ENCODE peak calls at places on chromosomes 3 and 15, in ten cellular contexts. N, J, L, A, X, R, M, Q, U and Z are unnamed samples.

GRCh38 chr15:65384895-65385867 is 7.4 kb upstream of the IGDCC3 start:
- DNase-seq in R (peak), M (peak), N (peak), Q (peak), U (peak), X (peak), L (peak), J (peak), A (peak), Z (peak)

GRCh38 chr3:28495301-28495700 is 146.7 kb upstream of the AZI2 start:
- DNase-seq in J (no peak), X (no peak), U (no peak), A (no peak), M (no peak), R (no peak), L (no peak), Q (no peak), N (no peak), Z (no peak)

GRCh38 chr3:106119691-106120090 is 250.9 kb upstream of the CBLB start:
- DNase-seq in X (no peak), M (no peak), L (no peak), Q (no peak), U (no peak), N (no peak), R (no peak), A (no peak), J (no peak), Z (no peak)

GRCh38 chr3:107384907-107385306 is 7.7 kb downstream of the CCDC54 start:
- DNase-seq in Q (no peak), J (no peak), N (no peak), A (no peak), X (no peak), U (no peak), L (no peak), R (no peak), M (no peak), Z (no peak)

GRCh38 chr3:150544040-150544439 is 2.3 kb downstream of the SERP1 start:
- DNase-seq in J (no peak), M (no peak), A (no peak), N (no peak), R (no peak), X (no peak), U (no peak), L (no peak), Q (no peak), Z (no peak)

GRCh38 chr15:43105077-43105769 is 615 bp downstream of the UBR1 start:
- DNase-seq in L (no peak), J (no peak), U (no peak), M (peak), Q (peak), A (no peak), R (no peak), X (no peak), N (peak), Z (no peak)

GRCh38 chr15:98669638-98670037 is 21.3 kb downstream of the IGF1R start:
- DNase-seq in X (no peak), M (no peak), U (no peak), R (no peak), J (no peak), L (no peak), Q (no peak), N (no peak), A (no peak), Z (no peak)

GRCh38 chr3:82022836-82023235 is 261.4 kb upstream of the GBE1 start:
- DNase-seq in A (no peak), N (no peak), U (no peak), Q (peak), L (no peak), R (no peak), X (no peak), M (no peak), J (no peak), Z (no peak)

GRCh38 chr3:45253316-45253715 is 27.2 kb upstream of the TMEM158 start:
- DNase-seq in X (no peak), R (no peak), J (no peak), M (no peak), N (no peak), A (peak), Q (no peak), U (no peak), L (no peak), Z (no peak)

GRCh38 chr3:137012097-137012501 is 54.3 kb downstream of the IL20RB start:
- DNase-seq in X (no peak), A (peak), R (no peak), M (no peak), J (no peak), L (no peak), U (no peak), N (no peak), Q (no peak), Z (no peak)

GRCh38 chr3:66014641-66015040 is 24.1 kb downstream of the MAGI1 start:
- DNase-seq in X (no peak), J (no peak), N (no peak), R (no peak), L (no peak), U (no peak), M (no peak), Q (no peak), A (no peak), Z (no peak)

GRCh38 chr3:140711719-140712086 is 33.8 kb downstream of the TRIM42 start:
- DNase-seq in L (no peak), J (no peak), R (no peak), U (no peak), N (no peak), Q (no peak), M (no peak), X (no peak), A (no peak), Z (no peak)

GRCh38 chr15:85706779-85707518 is 87.8 kb downstream of the KLHL25 start:
- DNase-seq in R (no peak), N (no peak), Q (peak), L (no peak), X (no peak), A (no peak), U (peak), M (no peak), J (no peak), Z (no peak)

GRCh38 chr3:178060406-178060805 is 475.8 kb upstream of the KCNMB2 start:
- DNase-seq in L (no peak), A (peak), U (no peak), X (no peak), N (no peak), R (no peak), J (no peak), Q (no peak), M (no peak), Z (no peak)

GRCh38 chr15:47820780-47821319 is 103.5 kb downstream of the SEMA6D start:
- DNase-seq in J (no peak), A (peak), L (no peak), R (no peak), M (no peak), N (no peak), Q (peak), X (no peak), U (no peak), Z (no peak)

GRCh38 chr3:151775314-151776258 is 38.3 kb upstream of the AADAC start:
- DNase-seq in U (no peak), L (no peak), Q (no peak), M (no peak), X (no peak), A (no peak), R (no peak), J (no peak), N (no peak), Z (no peak)

GRCh38 chr15:60945196-60945595 is 283.9 kb downstream of the RORA start:
- DNase-seq in U (peak), L (no peak), A (no peak), M (no peak), N (peak), R (no peak), X (peak), J (no peak), Q (no peak), Z (no peak)

GRCh38 chr15:28132524-28133275 is 33.6 kb upstream of the OCA2 start:
- DNase-seq in L (no peak), M (no peak), N (no peak), J (no peak), U (peak), A (no peak), X (no peak), Q (no peak), R (no peak), Z (no peak)

GRCh38 chr3:113283306-113283705 is 71.9 kb downstream of the BOC start:
- DNase-seq in N (no peak), R (no peak), M (no peak), X (no peak), J (no peak), A (no peak), Q (no peak), U (no peak), L (no peak), Z (no peak)

GRCh38 chr3:104275199-104275598 is 1091.5 kb upstream of the ALCAM start:
- DNase-seq in L (no peak), X (no peak), Q (no peak), A (no peak), M (no peak), J (no peak), R (no peak), U (no peak), N (no peak), Z (no peak)

GRCh38 chr3:152222327-152222726 is 46.4 kb upstream of the MBNL1 start:
- DNase-seq in U (no peak), Q (peak), R (no peak), A (peak), M (no peak), J (no peak), L (no peak), X (no peak), N (no peak), Z (no peak)

GRCh38 chr3:175255698-175256097 is 396.6 kb downstream of the NAALADL2 start:
- DNase-seq in N (no peak), J (no peak), U (no peak), A (no peak), R (no peak), Q (no peak), L (no peak), M (no peak), X (no peak), Z (no peak)

GRCh38 chr3:57169872-57170623 is 4.9 kb upstream of the IL17RD start:
- DNase-seq in A (peak), X (peak), Q (peak), R (peak), M (peak), U (peak), J (no peak), N (peak), L (peak), Z (peak)

GRCh38 chr3:170361711-170362110 is 4.2 kb downstream of the SKIL start:
- DNase-seq in N (no peak), Q (no peak), X (no peak), R (no peak), U (no peak), L (no peak), J (no peak), A (no peak), M (no peak), Z (no peak)

GRCh38 chr3:81436182-81436581 is 325.3 kb downstream of the GBE1 start:
- DNase-seq in Q (peak), U (no peak), M (no peak), J (no peak), A (no peak), L (no peak), X (no peak), R (no peak), N (no peak), Z (no peak)

GRCh38 chr15:41121951-41122350 is 5.9 kb upstream of the INO80 start:
- DNase-seq in Q (no peak), J (no peak), L (no peak), N (no peak), M (no peak), A (no peak), U (no peak), R (no peak), X (no peak), Z (no peak)

GRCh38 chr3:49171775-49172500 is 540 bp downstream of the KLHDC8B start:
- DNase-seq in X (no peak), L (no peak), J (no peak), N (no peak), A (no peak), R (no peak), M (no peak), Q (no peak), U (peak), Z (no peak)

DNA sequence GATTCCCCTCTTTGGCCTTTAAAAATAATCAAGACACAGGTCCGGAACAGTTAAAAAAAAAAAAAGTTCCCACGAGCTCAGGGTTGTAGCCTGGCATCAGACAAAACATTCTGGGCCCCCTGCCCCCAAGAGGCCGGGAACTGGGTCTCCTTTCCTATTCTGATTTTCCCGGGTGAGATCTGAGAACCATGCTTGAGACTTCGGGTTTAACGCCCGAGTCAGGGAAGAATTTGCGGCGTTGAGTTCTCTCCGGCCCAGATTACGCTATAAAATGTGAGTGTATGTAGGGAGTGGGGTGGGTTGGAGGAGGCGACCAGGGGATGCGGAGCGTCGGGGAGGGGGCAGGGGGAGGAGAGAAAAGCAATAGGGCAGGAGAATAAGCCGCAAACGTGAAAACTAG is 2.6 kb downstream of the ZIC1 start:
- DNase-seq in U (no peak), R (no peak), N (no peak), L (no peak), A (no peak), J (no peak), M (peak), X (no peak), Q (no peak), Z (no peak)
- TF ChIP-seq CTCF in U (no peak), R (no peak), N (no peak), L (no peak), A (no peak), J (no peak), M (no peak), X (no peak), Q (no peak), Z (no peak)

GRCh38 chr3:25589783-25590258 is 74.9 kb downstream of the TOP2B start:
- DNase-seq in X (no peak), U (peak), M (no peak), L (no peak), J (no peak), R (no peak), Q (no peak), N (no peak), A (no peak), Z (no peak)

GRCh38 chr3:25594007-25594502 is 70.7 kb downstream of the TOP2B start:
- DNase-seq in X (no peak), A (peak), Q (peak), N (no peak), M (peak), L (peak), J (no peak), R (no peak), U (peak), Z (no peak)

GRCh38 chr3:25588441-25589103 is 76.1 kb downstream of the TOP2B start:
- DNase-seq in R (no peak), L (no peak), X (no peak), A (no peak), N (no peak), U (no peak), M (no peak), Q (peak), J (no peak), Z (no peak)

GRCh38 chr3:25589104-25589782 is 75.5 kb downstream of the TOP2B start:
- DNase-seq in U (peak), J (no peak), L (no peak), A (no peak), N (no peak), M (no peak), R (no peak), Q (no peak), X (no peak), Z (no peak)

GRCh38 chr3:25592510-25592968 is 72.2 kb downstream of the TOP2B start:
- DNase-seq in M (peak), X (peak), A (no peak), N (no peak), Q (no peak), R (no peak), J (no peak), L (no peak), U (peak), Z (no peak)
- TF ChIP-seq CTCF in M (peak), X (peak), A (peak), N (no peak), Q (no peak), R (peak), J (no peak), L (no peak), U (peak), Z (no peak)

DNA sequence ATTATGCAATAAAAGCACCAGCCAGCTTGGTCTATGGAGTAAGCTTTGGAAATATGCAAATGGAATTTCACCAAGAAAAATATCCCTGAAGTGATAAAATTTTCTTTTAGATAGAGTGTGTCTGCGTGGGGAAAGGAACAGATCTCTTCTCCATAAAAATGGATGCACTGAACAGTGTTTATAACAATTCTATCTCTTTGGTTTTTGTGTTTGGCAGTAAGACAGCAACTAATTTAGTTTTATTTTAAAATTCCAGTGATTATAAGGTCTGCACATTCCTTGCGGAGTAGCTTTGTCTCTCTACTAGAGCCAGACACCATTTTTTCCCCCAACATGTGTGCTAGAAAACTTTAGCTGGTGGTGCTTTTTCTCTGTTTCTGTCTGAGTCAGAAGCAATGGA is 712.4 kb downstream of the GRM7 start:
- DNase-seq in Q (no peak), M (no peak), J (no peak), U (no peak), A (no peak), R (no peak), L (no peak), N (no peak), X (no peak), Z (no peak)
- TF ChIP-seq CTCF in Q (no peak), M (no peak), J (no peak), U (no peak), A (no peak), R (no peak), L (no peak), N (no peak), X (no peak), Z (no peak)

DNA sequence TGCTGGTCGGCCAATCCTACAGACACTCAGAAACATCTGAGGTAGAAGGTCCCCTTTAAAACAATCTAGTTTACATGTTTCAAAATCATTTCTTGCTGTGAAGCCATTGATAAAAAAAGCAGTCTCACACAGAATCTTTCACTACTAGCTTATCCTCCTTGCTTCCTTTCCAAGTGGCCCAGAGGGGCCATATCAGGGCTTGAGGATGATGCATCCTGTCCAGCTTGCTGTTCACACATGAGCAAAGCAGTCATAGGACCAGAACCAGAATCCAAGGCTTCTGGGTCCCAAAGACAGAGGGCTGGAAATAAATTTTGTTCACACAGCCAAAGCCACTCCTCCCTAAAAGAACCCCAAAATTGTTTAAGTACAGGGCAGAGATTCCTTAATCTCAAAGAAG is 9.2 kb upstream of the LYZL4 start:
- DNase-seq in N (no peak), L (no peak), Q (no peak), A (no peak), R (no peak), M (no peak), J (no peak), U (no peak), X (no peak), Z (no peak)
- TF ChIP-seq CTCF in N (no peak), L (no peak), Q (no peak), A (no peak), R (no peak), M (no peak), J (no peak), U (no peak), X (no peak), Z (no peak)

DNA sequence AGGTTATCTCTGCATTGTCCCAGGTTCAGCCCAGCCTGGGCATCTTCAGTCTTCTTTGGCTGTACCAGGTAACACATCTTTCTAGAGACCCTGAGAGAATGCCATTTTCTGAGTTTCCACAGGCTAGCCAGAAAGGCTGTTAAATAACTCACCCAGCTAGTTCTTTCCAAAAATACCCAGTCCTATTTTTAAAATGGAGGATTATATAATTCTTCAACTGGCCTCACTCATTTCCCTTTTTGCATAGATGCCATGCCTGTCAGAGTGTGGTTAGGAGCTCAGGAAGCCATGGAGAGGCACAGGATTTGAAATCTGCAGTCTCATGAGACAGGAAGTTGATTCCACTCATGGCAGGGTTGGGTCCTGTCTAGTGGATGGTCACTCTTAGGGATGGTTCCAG is 39.8 kb downstream of the CEMIP start:
- DNase-seq in X (no peak), M (no peak), A (no peak), J (no peak), U (no peak), N (no peak), L (no peak), Q (no peak), R (no peak), Z (no peak)
- TF ChIP-seq CTCF in X (no peak), M (no peak), A (no peak), J (no peak), U (no peak), N (no peak), L (no peak), Q (no peak), R (no peak), Z (no peak)

GRCh38 chr15:71752604-71753289 is 57.6 kb upstream of the NR2E3 start:
- DNase-seq in N (no peak), A (peak), R (no peak), L (no peak), U (no peak), Q (peak), X (peak), J (no peak), M (peak), Z (peak)
- TF ChIP-seq CTCF in N (no peak), A (peak), R (peak), L (no peak), U (peak), Q (peak), X (peak), J (no peak), M (peak), Z (peak)

GRCh38 chr3:35639251-35640185 is at the start of gene ARPP21:
- DNase-seq in U (no peak), J (no peak), M (peak), A (no peak), Q (no peak), L (no peak), R (peak), N (no peak), X (no peak), Z (peak)
- TF ChIP-seq CTCF in U (no peak), J (no peak), M (no peak), A (no peak), Q (no peak), L (no peak), R (no peak), N (no peak), X (no peak), Z (no peak)

GRCh38 chr3:157135671-157136396 is 24.1 kb downstream of the CCNL1 start:
- DNase-seq in N (no peak), X (no peak), L (no peak), A (no peak), Q (no peak), J (no peak), M (no peak), U (no peak), R (no peak), Z (no peak)
- TF ChIP-seq CTCF in N (no peak), X (no peak), L (no peak), A (peak), Q (no peak), J (no peak), M (no peak), U (peak), R (no peak), Z (no peak)

DNA sequence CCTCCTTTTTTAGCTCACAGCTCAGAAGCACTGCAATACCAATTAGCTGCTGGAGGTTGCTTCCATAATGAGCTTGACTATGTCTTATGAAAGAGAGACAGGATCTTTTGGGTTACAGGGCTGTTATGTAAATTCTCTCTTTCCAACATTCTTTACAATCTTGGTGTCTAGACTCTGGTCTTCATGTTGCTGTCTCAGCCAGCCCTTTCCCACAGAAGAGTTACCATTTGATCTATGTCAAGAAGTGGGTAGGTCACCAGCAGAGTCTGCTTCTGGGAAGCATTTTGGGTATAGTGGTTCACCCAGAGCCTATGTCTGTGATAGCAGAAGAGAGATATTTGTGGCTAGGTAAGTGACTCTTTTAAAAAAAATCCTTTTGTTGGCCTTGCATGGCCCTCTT is 234.5 kb downstream of the SATB1 start:
- DNase-seq in J (no peak), M (no peak), L (no peak), N (no peak), A (no peak), X (no peak), R (no peak), U (no peak), Q (no peak), Z (no peak)
- TF ChIP-seq CTCF in J (no peak), M (no peak), L (no peak), N (no peak), A (no peak), X (no peak), R (no peak), U (no peak), Q (no peak), Z (no peak)

GRCh38 chr3:194928831-194929594 is 243.3 kb downstream of the FAM43A start:
- DNase-seq in N (no peak), U (peak), X (no peak), M (peak), J (no peak), A (no peak), R (no peak), L (peak), Q (no peak), Z (peak)
- TF ChIP-seq CTCF in N (peak), U (peak), X (peak), M (peak), J (no peak), A (peak), R (peak), L (no peak), Q (no peak), Z (peak)